ENCODE peak calls at places on chromosomes 6 and 20, in nine cellular contexts. One of them, this sample, is unnamed.

GRCh38 chr6:140107216-140107615 is 732.8 kb upstream of the CITED2 start:
- DNase-seq in dorsolateral prefrontal cortex: no peak
- DNase-seq in epithelial cell of esophagus: no peak
- DNase-seq in nephron progenitor cell: no peak
- DNase-seq in GM06990: no peak
- DNase-seq in GM12865: no peak
- DNase-seq in coronary artery: no peak
- DNase-seq in fibroblast of pulmonary artery: no peak
- DNase-seq in astrocyte of the cerebellum: no peak
- DNase-seq in this sample: no peak

GRCh38 chr6:31657406-31658157 is 1.9 kb downstream of the APOM start:
- DNase-seq in GM06990: no peak
- DNase-seq in coronary artery: no peak
- DNase-seq in fibroblast of pulmonary artery: no peak
- DNase-seq in dorsolateral prefrontal cortex: no peak
- DNase-seq in epithelial cell of esophagus: no peak
- DNase-seq in GM12865: no peak
- DNase-seq in astrocyte of the cerebellum: no peak
- DNase-seq in nephron progenitor cell: no peak
- DNase-seq in this sample: no peak

GRCh38 chr6:166610104-166610503 is 16.9 kb downstream of the RPS6KA2 start:
- DNase-seq in epithelial cell of esophagus: no peak
- DNase-seq in nephron progenitor cell: no peak
- DNase-seq in GM06990: no peak
- DNase-seq in dorsolateral prefrontal cortex: no peak
- DNase-seq in coronary artery: no peak
- DNase-seq in GM12865: no peak
- DNase-seq in astrocyte of the cerebellum: no peak
- DNase-seq in fibroblast of pulmonary artery: no peak
- DNase-seq in this sample: no peak

GRCh38 chr6:89921691-89922090 is 27.4 kb downstream of the GJA10 start:
- DNase-seq in fibroblast of pulmonary artery: no peak
- DNase-seq in dorsolateral prefrontal cortex: no peak
- DNase-seq in coronary artery: no peak
- DNase-seq in epithelial cell of esophagus: peak; percentile 91
- DNase-seq in astrocyte of the cerebellum: no peak
- DNase-seq in GM06990: no peak
- DNase-seq in GM12865: no peak
- DNase-seq in nephron progenitor cell: no peak
- DNase-seq in this sample: no peak

GRCh38 chr6:31597006-31597405 is 4.2 kb upstream of the NCR3 start:
- DNase-seq in GM06990: no peak
- DNase-seq in dorsolateral prefrontal cortex: no peak
- DNase-seq in nephron progenitor cell: no peak
- DNase-seq in astrocyte of the cerebellum: no peak
- DNase-seq in GM12865: peak; percentile 77
- DNase-seq in fibroblast of pulmonary artery: peak; percentile 55
- DNase-seq in coronary artery: no peak
- DNase-seq in epithelial cell of esophagus: peak; percentile 37
- DNase-seq in this sample: no peak

GRCh38 chr20:36313476-36313875 is 7.3 kb downstream of the DLGAP4 start:
- DNase-seq in coronary artery: no peak
- DNase-seq in GM12865: no peak
- DNase-seq in astrocyte of the cerebellum: no peak
- DNase-seq in epithelial cell of esophagus: no peak
- DNase-seq in GM06990: no peak
- DNase-seq in fibroblast of pulmonary artery: no peak
- DNase-seq in dorsolateral prefrontal cortex: no peak
- DNase-seq in nephron progenitor cell: no peak
- DNase-seq in this sample: no peak

GRCh38 chr6:2542101-2542857 is 208.4 kb downstream of the MYLK4 start:
- DNase-seq in nephron progenitor cell: no peak
- DNase-seq in astrocyte of the cerebellum: no peak
- DNase-seq in GM12865: no peak
- DNase-seq in coronary artery: no peak
- DNase-seq in dorsolateral prefrontal cortex: no peak
- DNase-seq in fibroblast of pulmonary artery: no peak
- DNase-seq in epithelial cell of esophagus: peak; percentile 40
- DNase-seq in GM06990: peak; percentile 3
- DNase-seq in this sample: no peak

GRCh38 chr6:43172127-43173007 is 1.3 kb downstream of the SRF start:
- DNase-seq in GM12865: peak; percentile 52
- DNase-seq in epithelial cell of esophagus: peak; percentile 45
- DNase-seq in coronary artery: peak; percentile 86
- DNase-seq in GM06990: peak; percentile 59
- DNase-seq in astrocyte of the cerebellum: no peak
- DNase-seq in dorsolateral prefrontal cortex: peak; percentile 54
- DNase-seq in fibroblast of pulmonary artery: peak; percentile 44
- DNase-seq in nephron progenitor cell: peak; percentile 65
- DNase-seq in this sample: peak; percentile 46

GRCh38 chr6:137150072-137150471 is 23.4 kb downstream of the IL22RA2 start:
- DNase-seq in nephron progenitor cell: no peak
- DNase-seq in GM06990: no peak
- DNase-seq in fibroblast of pulmonary artery: no peak
- DNase-seq in astrocyte of the cerebellum: no peak
- DNase-seq in coronary artery: no peak
- DNase-seq in epithelial cell of esophagus: no peak
- DNase-seq in dorsolateral prefrontal cortex: no peak
- DNase-seq in GM12865: no peak
- DNase-seq in this sample: no peak

GRCh38 chr6:44304282-44305199 is 8.6 kb downstream of the AARS2 start:
- DNase-seq in astrocyte of the cerebellum: no peak
- DNase-seq in coronary artery: no peak
- DNase-seq in GM12865: peak; percentile 53
- DNase-seq in dorsolateral prefrontal cortex: peak; percentile 62
- DNase-seq in GM06990: no peak
- DNase-seq in epithelial cell of esophagus: peak; percentile 39
- DNase-seq in nephron progenitor cell: peak; percentile 57
- DNase-seq in fibroblast of pulmonary artery: peak; percentile 52
- DNase-seq in this sample: peak; percentile 79

GRCh38 chr20:44151621-44152416 is 35.2 kb downstream of the JPH2 start:
- DNase-seq in astrocyte of the cerebellum: no peak
- DNase-seq in epithelial cell of esophagus: peak; percentile 86
- DNase-seq in nephron progenitor cell: no peak
- DNase-seq in GM12865: no peak
- DNase-seq in fibroblast of pulmonary artery: no peak
- DNase-seq in dorsolateral prefrontal cortex: no peak
- DNase-seq in GM06990: no peak
- DNase-seq in coronary artery: peak; percentile 84
- DNase-seq in this sample: no peak

GRCh38 chr20:32535953-32536823 is 48.9 kb downstream of the NOL4L start:
- DNase-seq in epithelial cell of esophagus: no peak
- DNase-seq in dorsolateral prefrontal cortex: peak; percentile 74
- DNase-seq in GM06990: peak; percentile 87
- DNase-seq in GM12865: peak; percentile 80
- DNase-seq in coronary artery: no peak
- DNase-seq in astrocyte of the cerebellum: no peak
- DNase-seq in fibroblast of pulmonary artery: no peak
- DNase-seq in nephron progenitor cell: peak; percentile 80
- DNase-seq in this sample: peak; percentile 84
- TF ChIP-seq CTCF in epithelial cell of esophagus: no peak
- TF ChIP-seq CTCF in dorsolateral prefrontal cortex: no peak
- TF ChIP-seq CTCF in GM06990: no peak
- TF ChIP-seq CTCF in GM12865: no peak
- TF ChIP-seq CTCF in coronary artery: no peak
- TF ChIP-seq CTCF in astrocyte of the cerebellum: no peak
- TF ChIP-seq CTCF in fibroblast of pulmonary artery: no peak
- TF ChIP-seq CTCF in nephron progenitor cell: no peak
- TF ChIP-seq CTCF in this sample: no peak

GRCh38 chr6:91781946-91782345 is 1195.1 kb upstream of the MAP3K7 start:
- DNase-seq in coronary artery: no peak
- DNase-seq in GM06990: no peak
- DNase-seq in fibroblast of pulmonary artery: no peak
- DNase-seq in dorsolateral prefrontal cortex: peak; percentile 46
- DNase-seq in GM12865: no peak
- DNase-seq in nephron progenitor cell: no peak
- DNase-seq in epithelial cell of esophagus: peak; percentile 16
- DNase-seq in astrocyte of the cerebellum: no peak
- DNase-seq in this sample: no peak
- TF ChIP-seq CTCF in coronary artery: no peak
- TF ChIP-seq CTCF in GM06990: no peak
- TF ChIP-seq CTCF in fibroblast of pulmonary artery: no peak
- TF ChIP-seq CTCF in dorsolateral prefrontal cortex: no peak
- TF ChIP-seq CTCF in GM12865: no peak
- TF ChIP-seq CTCF in nephron progenitor cell: no peak
- TF ChIP-seq CTCF in epithelial cell of esophagus: no peak
- TF ChIP-seq CTCF in astrocyte of the cerebellum: no peak
- TF ChIP-seq CTCF in this sample: no peak

GRCh38 chr20:62504323-62504722 is 28.5 kb upstream of the GATA5 start:
- DNase-seq in astrocyte of the cerebellum: no peak
- DNase-seq in dorsolateral prefrontal cortex: no peak
- DNase-seq in GM06990: no peak
- DNase-seq in epithelial cell of esophagus: no peak
- DNase-seq in nephron progenitor cell: no peak
- DNase-seq in fibroblast of pulmonary artery: no peak
- DNase-seq in coronary artery: no peak
- DNase-seq in GM12865: no peak
- DNase-seq in this sample: no peak
- TF ChIP-seq CTCF in astrocyte of the cerebellum: no peak
- TF ChIP-seq CTCF in dorsolateral prefrontal cortex: no peak
- TF ChIP-seq CTCF in GM06990: no peak
- TF ChIP-seq CTCF in epithelial cell of esophagus: no peak
- TF ChIP-seq CTCF in nephron progenitor cell: no peak
- TF ChIP-seq CTCF in fibroblast of pulmonary artery: no peak
- TF ChIP-seq CTCF in coronary artery: no peak
- TF ChIP-seq CTCF in GM12865: no peak
- TF ChIP-seq CTCF in this sample: no peak

GRCh38 chr6:94813806-94814205 is 763.5 kb upstream of the MANEA start:
- DNase-seq in coronary artery: no peak
- DNase-seq in fibroblast of pulmonary artery: no peak
- DNase-seq in astrocyte of the cerebellum: no peak
- DNase-seq in GM06990: no peak
- DNase-seq in dorsolateral prefrontal cortex: no peak
- DNase-seq in nephron progenitor cell: no peak
- DNase-seq in epithelial cell of esophagus: no peak
- DNase-seq in GM12865: no peak
- DNase-seq in this sample: no peak
- TF ChIP-seq CTCF in coronary artery: no peak
- TF ChIP-seq CTCF in fibroblast of pulmonary artery: no peak
- TF ChIP-seq CTCF in astrocyte of the cerebellum: no peak
- TF ChIP-seq CTCF in GM06990: no peak
- TF ChIP-seq CTCF in dorsolateral prefrontal cortex: no peak
- TF ChIP-seq CTCF in nephron progenitor cell: no peak
- TF ChIP-seq CTCF in epithelial cell of esophagus: no peak
- TF ChIP-seq CTCF in GM12865: no peak
- TF ChIP-seq CTCF in this sample: no peak

GRCh38 chr20:47115694-47116093 is 221.1 kb downstream of the EYA2 start:
- DNase-seq in astrocyte of the cerebellum: no peak
- DNase-seq in dorsolateral prefrontal cortex: no peak
- DNase-seq in coronary artery: peak; percentile 52
- DNase-seq in GM12865: no peak
- DNase-seq in nephron progenitor cell: no peak
- DNase-seq in GM06990: no peak
- DNase-seq in fibroblast of pulmonary artery: no peak
- DNase-seq in epithelial cell of esophagus: no peak
- DNase-seq in this sample: no peak

GRCh38 chr20:47111576-47111975 is 216.9 kb downstream of the EYA2 start:
- DNase-seq in coronary artery: no peak
- DNase-seq in epithelial cell of esophagus: no peak
- DNase-seq in astrocyte of the cerebellum: no peak
- DNase-seq in dorsolateral prefrontal cortex: no peak
- DNase-seq in GM12865: no peak
- DNase-seq in nephron progenitor cell: no peak
- DNase-seq in GM06990: no peak
- DNase-seq in fibroblast of pulmonary artery: no peak
- DNase-seq in this sample: no peak

GRCh38 chr20:47110819-47111218 is 216.2 kb downstream of the EYA2 start:
- DNase-seq in coronary artery: no peak
- DNase-seq in astrocyte of the cerebellum: no peak
- DNase-seq in GM06990: no peak
- DNase-seq in epithelial cell of esophagus: no peak
- DNase-seq in dorsolateral prefrontal cortex: no peak
- DNase-seq in nephron progenitor cell: no peak
- DNase-seq in fibroblast of pulmonary artery: no peak
- DNase-seq in GM12865: no peak
- DNase-seq in this sample: no peak

GRCh38 chr20:47117325-47117724 is 222.7 kb downstream of the EYA2 start:
- DNase-seq in fibroblast of pulmonary artery: no peak
- DNase-seq in epithelial cell of esophagus: no peak
- DNase-seq in nephron progenitor cell: no peak
- DNase-seq in GM12865: no peak
- DNase-seq in dorsolateral prefrontal cortex: no peak
- DNase-seq in GM06990: no peak
- DNase-seq in coronary artery: no peak
- DNase-seq in astrocyte of the cerebellum: no peak
- DNase-seq in this sample: no peak

GRCh38 chr20:47113362-47114118 is 218.9 kb downstream of the EYA2 start:
- DNase-seq in epithelial cell of esophagus: no peak
- DNase-seq in coronary artery: no peak
- DNase-seq in astrocyte of the cerebellum: no peak
- DNase-seq in nephron progenitor cell: no peak
- DNase-seq in dorsolateral prefrontal cortex: no peak
- DNase-seq in GM12865: no peak
- DNase-seq in fibroblast of pulmonary artery: no peak
- DNase-seq in GM06990: no peak
- DNase-seq in this sample: no peak
- TF ChIP-seq CTCF in epithelial cell of esophagus: no peak
- TF ChIP-seq CTCF in coronary artery: no peak
- TF ChIP-seq CTCF in astrocyte of the cerebellum: no peak
- TF ChIP-seq CTCF in nephron progenitor cell: no peak
- TF ChIP-seq CTCF in dorsolateral prefrontal cortex: no peak
- TF ChIP-seq CTCF in GM12865: no peak
- TF ChIP-seq CTCF in fibroblast of pulmonary artery: no peak
- TF ChIP-seq CTCF in GM06990: no peak
- TF ChIP-seq CTCF in this sample: no peak

DNA sequence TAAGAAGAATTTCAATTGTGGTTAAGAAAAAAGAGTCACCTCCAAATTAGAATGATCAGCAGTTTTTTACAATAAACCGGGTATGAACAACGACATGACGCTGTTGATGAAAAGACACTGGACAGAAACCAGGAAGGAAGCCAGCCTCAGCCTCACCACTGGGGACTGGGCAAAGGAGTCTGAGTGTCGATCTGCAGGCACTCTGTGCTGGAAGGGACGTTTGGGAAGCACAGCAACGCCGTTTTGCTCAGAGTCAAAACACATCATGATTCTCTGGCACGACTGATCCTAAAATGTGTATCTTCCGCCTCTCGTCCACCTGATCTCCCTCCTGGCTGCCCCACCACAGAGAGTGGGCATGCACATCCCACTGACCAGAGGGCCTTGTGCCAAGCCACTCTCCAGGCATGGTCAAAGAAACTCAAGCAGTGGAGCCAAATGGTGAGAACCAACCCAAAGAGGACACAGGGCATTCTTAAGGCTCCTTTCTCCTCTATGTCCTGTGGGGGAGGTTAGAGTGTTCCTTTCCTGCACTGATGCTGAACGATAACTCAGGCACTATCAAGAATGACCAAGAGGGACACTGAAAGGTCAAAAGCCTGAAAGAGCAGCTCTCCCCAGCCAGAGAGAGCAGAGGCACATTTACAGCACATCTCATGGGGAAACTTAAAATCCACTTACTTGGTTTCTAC is 68.8 kb downstream of the AGPAT4 start:
- DNase-seq in coronary artery: no peak
- DNase-seq in epithelial cell of esophagus: no peak
- DNase-seq in astrocyte of the cerebellum: peak; percentile 53
- DNase-seq in fibroblast of pulmonary artery: no peak
- DNase-seq in dorsolateral prefrontal cortex: no peak
- DNase-seq in GM06990: no peak
- DNase-seq in nephron progenitor cell: no peak
- DNase-seq in GM12865: no peak
- DNase-seq in this sample: no peak
- TF ChIP-seq CTCF in coronary artery: no peak
- TF ChIP-seq CTCF in epithelial cell of esophagus: no peak
- TF ChIP-seq CTCF in astrocyte of the cerebellum: no peak
- TF ChIP-seq CTCF in fibroblast of pulmonary artery: no peak
- TF ChIP-seq CTCF in dorsolateral prefrontal cortex: no peak
- TF ChIP-seq CTCF in GM06990: no peak
- TF ChIP-seq CTCF in nephron progenitor cell: no peak
- TF ChIP-seq CTCF in GM12865: no peak
- TF ChIP-seq CTCF in this sample: no peak